ENCODE peak calls at places on chromosome 1, in seven cellular contexts. One of them, this sample, is unnamed.

GRCh38 chr1:113388621-113389355 is 1.5 kb upstream of the MAGI3 start:
- DNase-seq in HL-60: no peak
- DNase-seq in stomach: peak; percentile 53
- DNase-seq in OCI-LY7: no peak
- DNase-seq in fibroblast of lung: peak; percentile 15
- DNase-seq in SJSA1: peak; percentile 17
- DNase-seq in right cardiac atrium: no peak
- DNase-seq in this sample: peak; percentile 84

GRCh38 chr1:110523011-110523410 is 4.0 kb upstream of the KCNA10 start:
- DNase-seq in fibroblast of lung: no peak
- DNase-seq in right cardiac atrium: no peak
- DNase-seq in OCI-LY7: no peak
- DNase-seq in HL-60: no peak
- DNase-seq in stomach: no peak
- DNase-seq in SJSA1: no peak
- DNase-seq in this sample: no peak

GRCh38 chr1:1527092-1527816 is 13.2 kb downstream of the TMEM240 start:
- DNase-seq in HL-60: no peak
- DNase-seq in fibroblast of lung: no peak
- DNase-seq in SJSA1: no peak
- DNase-seq in stomach: no peak
- DNase-seq in OCI-LY7: no peak
- DNase-seq in right cardiac atrium: no peak
- DNase-seq in this sample: no peak

GRCh38 chr1:30659702-30660101 is 63.7 kb downstream of the MATN1 start:
- DNase-seq in fibroblast of lung: no peak
- DNase-seq in OCI-LY7: no peak
- DNase-seq in SJSA1: no peak
- DNase-seq in HL-60: no peak
- DNase-seq in right cardiac atrium: no peak
- DNase-seq in stomach: no peak
- DNase-seq in this sample: peak; percentile 8

GRCh38 chr1:6129313-6129712 is 50.8 kb downstream of the CHD5 start:
- DNase-seq in HL-60: peak; percentile 16
- DNase-seq in stomach: no peak
- DNase-seq in OCI-LY7: no peak
- DNase-seq in fibroblast of lung: no peak
- DNase-seq in right cardiac atrium: peak; percentile 1
- DNase-seq in SJSA1: no peak
- DNase-seq in this sample: no peak

GRCh38 chr1:244322791-244323521 is 128.8 kb downstream of the ADSS2 start:
- DNase-seq in fibroblast of lung: peak; percentile 96
- DNase-seq in SJSA1: peak; percentile 92
- DNase-seq in stomach: peak; percentile 49
- DNase-seq in right cardiac atrium: no peak
- DNase-seq in HL-60: peak; percentile 45
- DNase-seq in OCI-LY7: no peak
- DNase-seq in this sample: no peak

GRCh38 chr1:247324913-247325312 is 6.8 kb downstream of the ZNF496 start:
- DNase-seq in fibroblast of lung: no peak
- DNase-seq in OCI-LY7: no peak
- DNase-seq in right cardiac atrium: no peak
- DNase-seq in HL-60: no peak
- DNase-seq in stomach: no peak
- DNase-seq in SJSA1: no peak
- DNase-seq in this sample: no peak

GRCh38 chr1:28580706-28581530 is 11.1 kb upstream of the RAB42 start:
- DNase-seq in HL-60: peak; percentile 53
- DNase-seq in fibroblast of lung: peak; percentile 36
- DNase-seq in OCI-LY7: peak; percentile 83
- DNase-seq in stomach: peak; percentile 42
- DNase-seq in SJSA1: peak; percentile 43
- DNase-seq in right cardiac atrium: no peak
- DNase-seq in this sample: no peak

GRCh38 chr1:92410706-92411105 is 76.0 kb downstream of the GFI1 start:
- DNase-seq in SJSA1: no peak
- DNase-seq in fibroblast of lung: no peak
- DNase-seq in right cardiac atrium: no peak
- DNase-seq in stomach: no peak
- DNase-seq in HL-60: no peak
- DNase-seq in OCI-LY7: no peak
- DNase-seq in this sample: no peak

GRCh38 chr1:25861316-25862286 is 2.3 kb upstream of the AUNIP start:
- DNase-seq in stomach: no peak
- DNase-seq in HL-60: peak; percentile 93
- DNase-seq in right cardiac atrium: no peak
- DNase-seq in OCI-LY7: no peak
- DNase-seq in fibroblast of lung: no peak
- DNase-seq in SJSA1: no peak
- DNase-seq in this sample: no peak

GRCh38 chr1:36008546-36009197 is 75.2 kb upstream of the TEKT2 start:
- DNase-seq in right cardiac atrium: no peak
- DNase-seq in stomach: no peak
- DNase-seq in HL-60: no peak
- DNase-seq in fibroblast of lung: peak; percentile 94
- DNase-seq in OCI-LY7: no peak
- DNase-seq in SJSA1: peak; percentile 75
- DNase-seq in this sample: no peak

GRCh38 chr1:201721131-201722049 is 107.6 kb upstream of the IPO9 start:
- DNase-seq in stomach: no peak
- DNase-seq in SJSA1: peak; percentile 40
- DNase-seq in HL-60: no peak
- DNase-seq in fibroblast of lung: peak; percentile 81
- DNase-seq in OCI-LY7: no peak
- DNase-seq in right cardiac atrium: no peak
- DNase-seq in this sample: no peak

GRCh38 chr1:7285856-7286454 is 485.1 kb upstream of the VAMP3 start:
- DNase-seq in OCI-LY7: no peak
- DNase-seq in right cardiac atrium: no peak
- DNase-seq in fibroblast of lung: no peak
- DNase-seq in SJSA1: no peak
- DNase-seq in HL-60: no peak
- DNase-seq in stomach: no peak
- DNase-seq in this sample: no peak

GRCh38 chr1:67230539-67230938 is 64.3 kb downstream of the IL23R start:
- DNase-seq in stomach: no peak
- DNase-seq in fibroblast of lung: no peak
- DNase-seq in right cardiac atrium: no peak
- DNase-seq in SJSA1: no peak
- DNase-seq in OCI-LY7: no peak
- DNase-seq in HL-60: no peak
- DNase-seq in this sample: no peak

GRCh38 chr1:223794040-223794880 is 51.5 kb downstream of the TP53BP2 start:
- DNase-seq in right cardiac atrium: no peak
- DNase-seq in HL-60: no peak
- DNase-seq in stomach: no peak
- DNase-seq in OCI-LY7: no peak
- DNase-seq in fibroblast of lung: peak; percentile 46
- DNase-seq in SJSA1: no peak
- DNase-seq in this sample: no peak

GRCh38 chr1:183515002-183515689 is 42.8 kb downstream of the SMG7 start:
- DNase-seq in fibroblast of lung: peak; percentile 80
- DNase-seq in right cardiac atrium: no peak
- DNase-seq in stomach: no peak
- DNase-seq in SJSA1: peak; percentile 56
- DNase-seq in OCI-LY7: no peak
- DNase-seq in HL-60: no peak
- DNase-seq in this sample: no peak

GRCh38 chr1:7663451-7664146 is 107.5 kb upstream of the VAMP3 start:
- DNase-seq in stomach: no peak
- DNase-seq in right cardiac atrium: no peak
- DNase-seq in OCI-LY7: no peak
- DNase-seq in fibroblast of lung: no peak
- DNase-seq in SJSA1: no peak
- DNase-seq in HL-60: no peak
- DNase-seq in this sample: no peak

DNA sequence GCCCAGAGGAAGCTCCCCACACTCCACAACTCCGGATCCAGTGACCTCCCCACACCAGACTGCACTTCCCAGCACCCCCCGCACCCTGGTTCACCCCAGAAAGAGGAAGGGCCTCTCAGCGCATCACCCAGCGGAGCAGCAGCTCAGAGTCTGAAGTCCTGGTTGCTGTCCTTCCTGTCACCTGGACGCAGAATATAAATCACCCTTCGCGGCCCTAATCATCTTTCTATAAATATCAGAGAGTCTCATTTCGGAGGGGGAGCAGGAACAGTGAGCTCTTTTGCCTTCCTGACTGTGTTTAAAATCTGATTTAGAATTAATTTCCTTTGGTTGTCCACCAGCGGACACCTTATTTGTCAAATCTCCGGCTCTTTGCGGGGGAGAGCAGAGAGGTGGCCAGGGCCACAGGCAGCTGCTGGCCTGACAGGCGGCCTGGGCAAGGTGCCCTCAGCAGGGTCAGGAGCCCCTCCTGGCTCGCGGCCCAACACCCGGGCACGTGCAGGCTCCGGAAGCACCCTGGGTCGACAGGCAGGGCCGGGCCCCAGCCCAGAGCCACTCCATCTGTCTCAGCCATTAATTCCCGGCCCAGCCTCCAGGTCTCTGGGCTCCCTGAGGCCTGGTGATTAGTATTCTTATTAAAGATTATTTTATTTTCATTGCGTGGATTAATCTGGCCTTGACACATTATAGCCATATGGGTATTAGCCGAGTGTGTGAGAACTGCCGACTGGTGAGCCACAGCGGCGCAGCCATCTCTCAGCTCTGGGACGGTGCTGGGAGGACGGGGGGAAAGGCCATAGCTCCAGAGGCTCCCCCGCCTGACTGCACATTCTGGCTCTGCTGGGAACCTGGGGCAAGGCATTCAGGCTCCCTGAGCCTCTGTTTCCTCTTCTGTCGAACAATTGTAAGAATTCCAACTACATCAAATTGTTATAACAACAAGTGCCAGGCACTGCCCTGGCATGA is 19.7 kb downstream of the EPHA8 start:
- DNase-seq in right cardiac atrium: no peak
- DNase-seq in HL-60: no peak
- DNase-seq in SJSA1: no peak
- DNase-seq in fibroblast of lung: no peak
- DNase-seq in OCI-LY7: no peak
- DNase-seq in stomach: no peak
- DNase-seq in this sample: no peak
- H3K27ac ChIP-seq in right cardiac atrium: peak overlapping the region; percentile 25
- H3K27ac ChIP-seq in HL-60: no peak overlapping the region
- H3K27ac ChIP-seq in SJSA1: no peak overlapping the region
- H3K27ac ChIP-seq in fibroblast of lung: no peak overlapping the region
- H3K27ac ChIP-seq in OCI-LY7: no peak overlapping the region
- H3K27ac ChIP-seq in stomach: no peak overlapping the region
- H3K27ac ChIP-seq in this sample: no peak overlapping the region

GRCh38 chr1:70222716-70223235 is 1.6 kb downstream of the SRSF11 start:
- DNase-seq in OCI-LY7: no peak
- DNase-seq in SJSA1: no peak
- DNase-seq in stomach: no peak
- DNase-seq in HL-60: no peak
- DNase-seq in right cardiac atrium: no peak
- DNase-seq in fibroblast of lung: no peak
- DNase-seq in this sample: no peak
- H3K4me3 ChIP-seq in OCI-LY7: peak overlapping the region; percentile 90
- H3K4me3 ChIP-seq in SJSA1: peak overlapping the region; percentile 78
- H3K4me3 ChIP-seq in stomach: peak overlapping the region; percentile 72
- H3K4me3 ChIP-seq in HL-60: peak overlapping the region; percentile 71
- H3K4me3 ChIP-seq in right cardiac atrium: no peak overlapping the region
- H3K4me3 ChIP-seq in fibroblast of lung: peak overlapping the region; percentile 89
- H3K4me3 ChIP-seq in this sample: peak overlapping the region; percentile 80

DNA sequence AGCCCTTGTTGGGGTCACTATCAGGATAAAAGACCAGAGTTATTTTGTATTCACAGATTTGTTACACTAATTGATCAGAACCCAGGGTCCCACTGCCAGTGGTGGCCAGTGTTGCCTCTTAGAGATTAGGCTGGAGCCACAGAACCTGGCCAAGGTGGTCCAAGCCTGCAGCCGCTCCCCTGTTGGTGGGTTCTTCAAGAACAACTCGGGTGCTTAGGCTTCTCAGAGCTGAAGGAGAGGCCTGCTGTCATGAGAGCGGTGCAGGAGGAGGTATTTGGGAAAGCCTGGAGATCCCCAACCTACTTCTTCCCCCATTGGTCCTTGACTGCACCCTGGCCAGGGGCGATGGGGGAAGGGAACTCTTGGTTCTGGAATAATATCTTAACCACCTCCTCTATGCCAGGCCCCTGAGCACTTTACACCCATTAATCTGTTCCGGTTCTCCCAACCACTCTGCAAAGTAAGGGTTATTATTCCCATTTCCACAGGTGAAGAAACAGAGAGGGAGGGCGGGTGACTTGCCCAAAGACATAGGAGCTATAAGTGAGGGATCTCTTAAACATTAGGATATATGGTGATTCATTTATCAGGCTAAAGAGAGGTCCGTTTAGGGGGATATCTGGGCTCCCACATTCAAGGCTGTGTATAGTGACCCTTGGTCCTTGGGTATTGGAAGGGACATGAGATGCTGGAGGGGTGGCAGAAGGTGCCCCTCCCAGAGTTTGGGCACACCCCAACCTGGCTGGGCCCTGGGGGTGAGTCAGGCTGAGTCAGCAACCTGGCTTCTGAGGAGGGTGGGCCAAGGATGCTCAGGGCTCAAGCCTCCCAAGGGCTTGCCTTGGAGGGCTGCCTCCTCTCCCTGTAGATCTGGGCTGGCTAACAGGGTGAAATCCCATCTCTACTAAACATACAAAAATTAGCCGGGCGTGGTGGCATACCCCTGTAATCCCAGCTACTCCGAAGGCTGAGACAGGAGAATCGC is 5.1 kb downstream of the TRNP1 start:
- DNase-seq in right cardiac atrium: no peak
- DNase-seq in SJSA1: peak; percentile 46
- DNase-seq in OCI-LY7: no peak
- DNase-seq in stomach: no peak
- DNase-seq in fibroblast of lung: peak; percentile 51
- DNase-seq in HL-60: no peak
- DNase-seq in this sample: no peak
- H3K27ac ChIP-seq in right cardiac atrium: peak overlapping the region; percentile 77
- H3K27ac ChIP-seq in SJSA1: peak overlapping the region; percentile 95
- H3K27ac ChIP-seq in OCI-LY7: no peak overlapping the region
- H3K27ac ChIP-seq in stomach: peak overlapping the region; percentile 86
- H3K27ac ChIP-seq in fibroblast of lung: peak overlapping the region; percentile 84
- H3K27ac ChIP-seq in HL-60: no peak overlapping the region
- H3K27ac ChIP-seq in this sample: peak overlapping the region; percentile 55

DNA sequence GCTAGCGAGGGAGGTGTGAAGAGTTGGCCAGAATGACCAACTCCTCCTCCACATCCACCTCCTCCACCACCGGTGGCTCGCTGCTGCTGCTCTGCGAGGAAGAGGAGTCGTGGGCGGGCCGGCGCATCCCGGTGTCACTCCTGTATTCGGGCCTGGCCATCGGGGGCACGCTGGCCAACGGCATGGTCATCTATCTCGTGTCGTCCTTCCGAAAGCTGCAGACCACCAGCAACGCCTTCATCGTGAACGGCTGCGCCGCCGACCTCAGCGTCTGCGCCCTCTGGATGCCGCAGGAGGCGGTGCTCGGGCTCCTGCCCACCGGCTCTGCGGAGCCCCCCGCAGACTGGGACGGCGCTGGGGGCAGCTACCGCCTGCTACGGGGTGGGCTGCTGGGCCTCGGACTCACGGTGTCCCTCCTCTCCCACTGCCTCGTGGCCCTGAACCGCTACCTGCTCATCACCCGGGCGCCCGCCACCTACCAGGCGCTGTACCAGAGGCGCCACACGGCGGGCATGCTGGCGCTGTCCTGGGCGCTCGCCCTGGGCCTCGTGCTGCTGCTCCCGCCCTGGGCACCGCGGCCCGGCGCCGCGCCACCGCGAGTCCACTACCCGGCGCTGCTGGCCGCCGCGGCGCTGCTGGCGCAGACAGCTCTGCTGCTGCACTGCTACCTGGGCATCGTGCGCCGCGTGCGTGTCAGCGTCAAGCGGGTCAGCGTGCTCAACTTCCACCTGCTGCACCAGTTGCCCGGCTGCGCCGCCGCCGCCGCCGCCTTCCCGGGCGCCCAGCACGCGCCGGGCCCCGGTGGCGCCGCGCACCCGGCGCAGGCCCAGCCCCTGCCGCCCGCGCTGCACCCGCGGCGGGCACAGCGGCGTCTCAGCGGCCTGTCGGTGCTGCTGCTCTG is 1.2 kb downstream of the GPR88 start:
- DNase-seq in fibroblast of lung: peak; percentile 18
- DNase-seq in SJSA1: peak; percentile 32
- DNase-seq in right cardiac atrium: peak; percentile 25
- DNase-seq in HL-60: peak; percentile 53
- DNase-seq in stomach: peak; percentile 37
- DNase-seq in OCI-LY7: no peak
- DNase-seq in this sample: peak; percentile 44
- H3K4me3 ChIP-seq in fibroblast of lung: peak overlapping the region; percentile 9
- H3K4me3 ChIP-seq in SJSA1: peak overlapping the region; percentile 29
- H3K4me3 ChIP-seq in right cardiac atrium: peak overlapping the region; percentile 55
- H3K4me3 ChIP-seq in HL-60: peak overlapping the region; percentile 36
- H3K4me3 ChIP-seq in stomach: peak overlapping the region; percentile 41
- H3K4me3 ChIP-seq in OCI-LY7: no peak overlapping the region
- H3K4me3 ChIP-seq in this sample: peak overlapping the region; percentile 29